ENCODE peak calls at places on chromosomes 4 and X, in seven cellular contexts. T, Y, Z, N, G, I and P are unnamed samples.

GRCh38 chrX:136708348-136708747 is 60.4 kb downstream of the CD40LG start:
- DNase-seq in T (no peak), G (no peak), I (no peak), Z (no peak), Y (no peak), N (peak; percentile 24), P (peak; percentile 15)

GRCh38 chr4:20266215-20267082 is 14.7 kb downstream of the SLIT2 start:
- DNase-seq in G (no peak), Y (no peak), I (no peak), Z (no peak), N (no peak), T (no peak), P (no peak)

GRCh38 chr4:42464550-42465124 is 67.3 kb downstream of the SHISA3 start:
- DNase-seq in G (no peak), T (no peak), Z (no peak), Y (no peak), I (no peak), N (no peak), P (no peak)

GRCh38 chr4:175739612-175740011 is 72.5 kb downstream of the GPM6A start:
- DNase-seq in I (no peak), Y (no peak), Z (no peak), G (no peak), T (no peak), N (no peak), P (no peak)

GRCh38 chr4:128859887-128860774 is 50.6 kb downstream of the JADE1 start:
- DNase-seq in Z (no peak), G (peak; percentile 89), T (no peak), Y (peak; percentile 23), I (no peak), N (peak; percentile 86), P (peak; percentile 67)

GRCh38 chr4:43224591-43224990 is 332.1 kb downstream of the GRXCR1 start:
- DNase-seq in I (no peak), N (no peak), Y (no peak), T (no peak), Z (no peak), G (peak; percentile 9), P (no peak)

GRCh38 chr4:102089850-102090621 is 255.2 kb downstream of the SLC39A8 start:
- DNase-seq in I (no peak), Z (no peak), T (no peak), Y (no peak), N (no peak), G (no peak), P (no peak)

GRCh38 chr4:88696620-88697019 is 1.0 kb downstream of the NAP1L5 start:
- DNase-seq in T (no peak), Y (no peak), I (no peak), G (peak; percentile 71), Z (no peak), N (peak; percentile 29), P (peak; percentile 10)

GRCh38 chr4:155400893-155401292 is 24.1 kb upstream of the MAP9 start:
- DNase-seq in N (no peak), Z (no peak), Y (no peak), I (no peak), G (no peak), T (no peak), P (no peak)

GRCh38 chrX:31260351-31260750 is 188.5 kb upstream of the FTHL17 start:
- DNase-seq in Z (no peak), I (no peak), N (no peak), Y (no peak), G (no peak), T (no peak), P (peak; percentile 37)

GRCh38 chr4:37522996-37523395 is 163.2 kb downstream of the RELL1 start:
- DNase-seq in Z (no peak), Y (no peak), T (no peak), N (no peak), G (no peak), I (no peak), P (no peak)

GRCh38 chr4:89221175-89221867 is 86.3 kb downstream of the GPRIN3 start:
- DNase-seq in I (no peak), Z (no peak), Y (peak; percentile 15), N (peak; percentile 12), G (no peak), T (no peak), P (no peak)

GRCh38 chrX:130109429-130110378 is 593 bp downstream of the ELF4 start:
- DNase-seq in I (no peak), T (no peak), Y (peak; percentile 40), G (no peak), Z (no peak), N (peak; percentile 67), P (peak; percentile 27)

GRCh38 chr4:88569944-88570455 is 22.3 kb upstream of the HERC3 start:
- DNase-seq in G (no peak), T (no peak), Y (no peak), I (no peak), Z (no peak), N (peak; percentile 14), P (no peak)

GRCh38 chr4:40196724-40197281 is at the start of gene RHOH:
- DNase-seq in T (no peak), G (no peak), I (peak; percentile 76), N (no peak), Y (no peak), Z (no peak), P (no peak)

GRCh38 chr4:175562537-175562936 is 249.5 kb downstream of the GPM6A start:
- DNase-seq in Z (no peak), G (no peak), N (no peak), Y (no peak), I (no peak), T (no peak), P (no peak)

GRCh38 chr4:182155806-182156205 is 87.4 kb upstream of the TENM3 start:
- DNase-seq in N (no peak), Y (no peak), G (no peak), I (no peak), T (no peak), Z (no peak), P (no peak)

DNA sequence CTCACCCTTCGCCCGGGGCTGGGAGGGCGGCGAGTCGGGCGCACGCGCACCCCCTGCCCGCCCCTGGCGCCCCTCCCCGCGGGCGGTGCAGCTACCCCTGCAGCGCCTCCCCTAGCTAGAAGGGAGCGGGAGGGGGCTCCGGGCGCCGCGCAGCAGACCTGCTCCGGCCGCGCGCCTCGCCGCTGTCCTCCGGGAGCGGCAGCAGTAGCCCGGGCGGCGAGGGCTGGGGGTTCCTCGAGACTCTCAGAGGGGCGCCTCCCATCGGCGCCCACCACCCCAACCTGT is at the start of gene NPNT:
- DNase-seq in N (no peak), I (peak; percentile 44), Y (peak; percentile 85), T (peak; percentile 73), G (no peak), Z (no peak), P (no peak)
- H3K4me3 ChIP-seq in N (peak within 1 kb of the TSS; percentile 37), I (peak within 1 kb of the TSS; percentile 71), Y (peak within 1 kb of the TSS; percentile 95), T (peak within 1 kb of the TSS; percentile 83), G (peak within 1 kb of the TSS; percentile 10), Z (peak within 1 kb of the TSS; percentile 48), P (no peak within 1 kb of the TSS)

DNA sequence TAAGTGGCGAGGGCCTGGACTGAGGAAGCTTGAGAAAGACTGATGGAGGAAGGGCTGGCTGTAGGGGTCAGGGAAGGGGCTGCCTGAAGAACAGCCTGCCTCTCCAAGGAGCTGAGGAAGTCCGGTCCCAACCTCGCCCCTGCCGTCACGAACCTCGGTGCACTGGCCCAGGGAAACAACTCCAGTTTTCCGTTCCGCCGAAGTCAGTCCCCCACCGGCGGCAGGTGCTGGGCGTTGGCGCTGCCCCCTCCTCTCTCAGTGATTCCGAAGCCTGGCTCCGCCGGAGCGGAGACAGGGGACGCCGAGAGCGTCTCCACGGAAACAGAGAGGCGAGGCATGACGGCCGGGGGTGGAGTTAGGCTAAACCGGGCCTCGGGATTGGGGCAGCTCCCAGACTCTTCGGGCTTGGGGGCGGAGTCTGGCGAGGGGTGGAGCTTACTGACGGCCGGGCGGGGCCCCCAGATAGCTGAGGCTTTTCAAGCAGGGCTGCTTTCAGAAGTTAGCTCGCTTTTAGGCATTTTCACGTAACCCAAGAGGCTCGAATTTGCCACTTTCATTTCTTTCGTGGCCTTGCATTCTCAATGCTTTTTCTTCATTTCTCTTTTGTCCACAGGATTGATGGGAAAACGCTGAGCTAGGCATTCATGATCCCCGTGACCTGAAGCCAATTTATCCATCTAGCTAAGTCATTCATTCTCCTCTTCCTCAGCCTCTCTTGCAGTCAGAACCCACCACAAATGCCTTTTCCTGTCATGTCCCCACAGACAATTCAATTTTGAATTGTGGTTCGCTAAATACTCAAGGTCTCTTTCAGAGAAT is at the start of gene TTC29:
- DNase-seq in Z (peak; percentile 86), Y (peak; percentile 96), T (peak; percentile 91), I (peak; percentile 91), N (peak; percentile 94), G (peak; percentile 76), P (peak; percentile 86)
- TF ChIP-seq CTCF in Z (no peak), Y (no peak), T (no peak), I (no peak), N (no peak), G (no peak), P (no peak)

GRCh38 chrX:115531818-115532403 is 29.1 kb upstream of the PLS3 start:
- DNase-seq in G (peak; percentile 61), Z (no peak), N (peak; percentile 70), I (no peak), T (no peak), Y (no peak), P (peak; percentile 50)

GRCh38 chrX:115534383-115534782 is 26.6 kb upstream of the PLS3 start:
- DNase-seq in T (no peak), Z (no peak), I (no peak), Y (no peak), G (no peak), N (no peak), P (no peak)

GRCh38 chrX:115535421-115535820 is 25.6 kb upstream of the PLS3 start:
- DNase-seq in Z (no peak), N (no peak), Y (no peak), G (no peak), T (no peak), I (no peak), P (no peak)

GRCh38 chrX:115535844-115536243 is 25.1 kb upstream of the PLS3 start:
- DNase-seq in N (peak; percentile 10), T (no peak), G (no peak), I (no peak), Z (no peak), Y (no peak), P (no peak)

DNA sequence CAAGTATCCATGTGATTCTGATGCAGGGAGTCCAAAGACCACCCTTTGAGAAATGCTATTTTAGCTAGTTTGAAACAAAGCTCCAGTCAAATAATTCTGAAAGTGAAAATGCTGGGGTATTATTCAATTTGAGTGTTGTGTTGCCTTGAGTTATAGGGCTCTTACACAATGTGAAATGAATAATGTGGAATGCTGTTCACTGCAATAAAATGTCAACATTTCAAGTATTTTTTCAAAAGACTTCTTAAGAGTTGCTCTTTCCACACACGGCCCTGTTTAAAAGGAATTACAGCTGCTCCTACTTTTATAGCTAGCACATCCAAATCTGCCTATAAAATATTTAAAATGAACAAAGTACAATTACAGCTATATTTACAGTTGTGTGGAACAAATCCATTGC is 27.5 kb upstream of the PLS3 start:
- DNase-seq in Y (peak; percentile 13), N (peak; percentile 54), G (peak; percentile 39), I (no peak), T (no peak), Z (no peak), P (peak; percentile 64)
- H3K4me3 ChIP-seq in Y (no peak overlapping the region), N (no peak overlapping the region), G (no peak overlapping the region), I (no peak overlapping the region), T (no peak overlapping the region), Z (no peak overlapping the region), P (no peak overlapping the region)

DNA sequence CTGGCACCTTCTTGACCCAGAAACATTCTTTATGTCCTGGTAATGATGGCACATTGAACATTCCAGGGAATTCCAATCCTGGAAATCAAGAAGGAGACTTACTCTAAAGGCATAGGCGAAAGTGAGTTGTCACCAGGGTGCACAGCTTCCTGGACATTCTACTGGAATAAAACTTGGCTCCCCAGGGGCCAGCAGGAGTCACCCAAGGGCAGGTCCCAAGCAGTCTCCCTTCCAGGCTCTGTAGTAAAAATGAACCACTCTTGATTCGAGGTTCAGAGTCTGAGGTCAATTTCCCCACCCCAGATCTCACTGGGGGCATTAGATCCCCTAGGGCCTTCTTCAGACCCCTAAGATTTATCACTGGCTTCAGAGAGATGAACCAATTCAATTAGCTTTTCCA is 338.7 kb upstream of the GATB start:
- DNase-seq in N (no peak), I (no peak), T (peak; percentile 45), Z (no peak), Y (no peak), G (no peak), P (no peak)
- TF ChIP-seq CTCF in N (no peak), I (no peak), T (no peak), Z (no peak), Y (no peak), G (no peak), P (no peak)